ENCODE peak calls at places on chromosomes 7 and 10, in five cellular contexts. N, O, C, Y and R are unnamed samples.

GRCh38 chr7:1056006-1056784 is 11.8 kb downstream of the GPR146 start:
- DNase-seq in N (no peak), O (no peak), C (no peak), Y (no peak), R (no peak)

GRCh38 chr7:123727071-123727837 is 21.5 kb downstream of the WASL start:
- DNase-seq in N (no peak), O (no peak), C (no peak), Y (no peak), R (no peak)

GRCh38 chr7:926061-927030 is 28.1 kb downstream of the ADAP1 start:
- DNase-seq in N (peak), O (no peak), C (no peak), Y (peak), R (no peak)

GRCh38 chr10:79111427-79111826 is 42.7 kb downstream of the ZMIZ1 start:
- DNase-seq in N (no peak), O (no peak), C (no peak), Y (peak), R (no peak)

GRCh38 chr10:114261116-114261515 is 22.1 kb downstream of the VWA2 start:
- DNase-seq in N (no peak), O (no peak), C (no peak), Y (no peak), R (no peak)

GRCh38 chr10:31618541-31619291 is 299.7 kb downstream of the ZEB1 start:
- DNase-seq in N (peak), O (no peak), C (no peak), Y (no peak), R (no peak)

GRCh38 chr7:51346136-51346535 is 29.5 kb upstream of the COBL start:
- DNase-seq in N (no peak), O (no peak), C (no peak), Y (no peak), R (no peak)

GRCh38 chr7:101602484-101603241 is 26.4 kb downstream of the MYL10 start:
- DNase-seq in N (peak), O (no peak), C (peak), Y (peak), R (peak)

GRCh38 chr10:43043342-43043772 is 33.5 kb upstream of the RET start:
- DNase-seq in N (peak), O (no peak), C (no peak), Y (no peak), R (no peak)

GRCh38 chr7:129739427-129739826 is 127.9 kb downstream of the NRF1 start:
- DNase-seq in N (no peak), O (no peak), C (no peak), Y (no peak), R (no peak)

GRCh38 chr10:132637477-132638129 is 100.0 kb downstream of the INPP5A start:
- DNase-seq in N (no peak), O (no peak), C (peak), Y (peak), R (no peak)

GRCh38 chr10:37268266-37268665 is 142.9 kb downstream of the ANKRD30A start:
- DNase-seq in N (no peak), O (no peak), C (no peak), Y (no peak), R (no peak)

DNA sequence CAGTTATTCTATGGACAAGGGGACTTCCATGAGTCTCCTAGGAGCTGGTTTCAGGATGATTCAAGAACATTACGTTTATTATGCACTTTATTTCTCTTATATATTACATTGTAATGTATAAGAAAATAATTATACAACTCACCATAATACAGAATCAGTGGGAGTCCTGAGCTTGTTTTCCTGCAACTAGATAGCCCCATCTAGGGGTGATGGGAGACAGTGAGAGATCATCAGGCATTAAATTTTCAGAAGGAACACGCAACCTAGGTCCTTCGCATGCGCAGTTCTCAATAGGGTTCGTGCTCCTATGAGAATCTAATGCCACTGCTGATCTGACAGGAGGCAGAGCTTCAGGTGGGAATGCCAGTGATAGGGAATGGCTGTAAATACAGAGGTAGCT is 137.9 kb downstream of the ANKRD30A start:
- DNase-seq in N (no peak), O (no peak), C (no peak), Y (no peak), R (no peak)
- TF ChIP-seq CTCF in N (no peak), O (no peak), C (no peak), Y (no peak), R (no peak)

GRCh38 chr7:77239471-77239870 is 39.9 kb upstream of the FGL2 start:
- DNase-seq in N (no peak), O (no peak), C (no peak), Y (no peak), R (no peak)
- TF ChIP-seq CTCF in N (no peak), O (no peak), C (no peak), Y (no peak), R (no peak)

GRCh38 chr7:47721670-47722069 is 139.8 kb upstream of the TNS3 start:
- DNase-seq in N (no peak), O (peak), C (no peak), Y (no peak), R (no peak)
- TF ChIP-seq CTCF in N (no peak), O (no peak), C (no peak), Y (no peak), R (no peak)

GRCh38 chr10:11307937-11308336 is 290.3 kb downstream of the CELF2 start:
- DNase-seq in N (no peak), O (no peak), C (no peak), Y (no peak), R (no peak)
- TF ChIP-seq CTCF in N (no peak), O (no peak), C (no peak), Y (no peak), R (no peak)

DNA sequence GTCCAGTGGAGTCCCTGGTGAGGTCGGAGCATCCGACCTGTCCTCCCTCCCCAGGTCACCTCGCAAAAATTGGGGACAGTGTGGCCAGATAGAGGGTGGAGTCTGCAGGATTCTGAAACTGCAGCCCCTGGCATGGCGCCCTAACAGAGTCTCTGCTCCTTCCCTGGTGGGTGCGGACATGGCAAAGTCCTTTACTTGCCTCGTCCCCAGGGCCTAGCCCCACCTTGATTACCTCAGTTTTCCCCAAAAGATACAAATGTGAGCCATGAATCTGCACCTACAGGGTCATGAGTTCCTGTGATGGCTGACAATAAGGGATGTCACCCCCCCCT is 47.7 kb downstream of the NPVF start:
- DNase-seq in N (no peak), O (no peak), C (no peak), Y (no peak), R (no peak)
- TF ChIP-seq CTCF in N (no peak), O (no peak), C (no peak), Y (no peak), R (peak)

DNA sequence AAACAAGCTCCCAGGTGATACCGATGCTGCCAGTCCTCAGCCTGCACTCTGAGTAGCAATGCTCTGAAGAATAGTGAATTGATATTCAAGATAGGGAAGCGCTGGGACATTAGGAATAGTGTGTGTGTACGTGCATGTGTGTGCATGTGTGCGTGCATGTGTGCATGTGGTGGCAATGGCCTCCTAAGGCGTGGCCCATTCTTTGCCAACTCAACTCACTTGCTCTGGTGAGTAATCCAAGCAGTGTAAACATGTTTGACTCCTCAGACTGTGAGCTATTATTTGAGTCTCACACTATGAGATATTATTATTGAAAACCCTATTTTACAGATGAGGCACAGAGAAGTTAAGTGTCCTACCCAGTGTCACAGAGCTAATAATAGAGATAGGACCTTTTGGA is 186.6 kb downstream of the RAB11FIP2 start:
- DNase-seq in N (no peak), O (no peak), C (no peak), Y (no peak), R (no peak)
- TF ChIP-seq CTCF in N (no peak), O (no peak), C (no peak), Y (no peak), R (no peak)

GRCh38 chr7:96414931-96415292 is 93.0 kb upstream of the SLC25A13 start:
- DNase-seq in N (no peak), O (no peak), C (peak), Y (peak), R (no peak)
- TF ChIP-seq CTCF in N (no peak), O (no peak), C (peak), Y (peak), R (peak)

DNA sequence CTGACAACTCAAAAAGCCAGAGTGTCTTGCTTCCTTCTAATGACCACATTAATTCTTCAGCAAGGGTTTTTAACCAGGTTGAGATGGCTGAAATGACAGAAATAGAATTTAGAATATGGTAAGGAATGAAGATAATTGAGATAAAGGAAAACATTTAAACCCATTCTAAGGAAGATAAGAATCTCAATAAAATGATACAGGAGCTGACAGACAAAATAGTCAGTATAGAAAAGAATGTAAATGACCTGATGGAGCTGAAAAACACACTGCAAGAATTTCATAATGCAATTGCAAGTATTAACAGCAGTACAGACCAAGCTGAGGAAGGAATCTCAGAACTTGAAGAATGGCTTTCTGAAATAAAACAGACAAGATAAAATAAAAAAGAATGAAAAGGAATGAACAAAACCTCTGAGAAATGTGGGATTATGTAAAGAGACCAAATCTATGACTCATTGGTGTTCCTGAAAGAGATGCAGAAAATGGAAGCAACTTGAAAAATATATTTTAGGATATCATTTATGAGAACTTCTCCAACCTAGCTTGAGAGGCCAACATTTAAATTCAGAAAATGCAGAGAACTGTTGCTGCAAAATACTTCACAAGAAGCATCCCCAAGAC is 87.1 kb downstream of the SAMD9 start:
- DNase-seq in N (no peak), O (no peak), C (no peak), Y (no peak), R (no peak)
- TF ChIP-seq CTCF in N (no peak), O (no peak), C (no peak), Y (no peak), R (no peak)

GRCh38 chr7:141709318-141709717 is 1.2 kb downstream of the WEE2 start:
- DNase-seq in N (no peak), O (no peak), C (no peak), Y (no peak), R (no peak)
- TF ChIP-seq CTCF in N (no peak), O (no peak), C (no peak), Y (no peak), R (no peak)

DNA sequence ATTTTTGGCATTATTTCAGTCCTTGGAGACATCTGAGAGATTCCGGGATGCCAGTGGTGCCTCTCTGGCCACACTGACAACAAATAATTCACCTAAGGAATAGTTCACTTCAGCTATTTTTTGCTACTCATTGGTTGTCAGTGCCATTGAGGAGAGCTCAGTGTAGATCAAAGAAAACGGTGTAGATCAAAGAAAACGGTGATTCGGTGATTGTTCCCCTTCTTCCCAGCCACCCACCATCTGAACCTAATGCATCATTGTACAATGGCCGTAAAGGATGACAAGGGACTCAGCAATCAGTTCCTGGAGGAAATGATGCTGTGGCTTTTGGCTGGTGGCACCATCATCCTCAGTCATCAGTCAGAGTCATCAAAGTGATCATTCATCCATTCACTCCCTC is 80.6 kb downstream of the PTPRZ1 start:
- DNase-seq in N (no peak), O (no peak), C (no peak), Y (no peak), R (no peak)
- TF ChIP-seq CTCF in N (no peak), O (no peak), C (no peak), Y (no peak), R (no peak)